ENCODE peak calls at places on chromosomes 12 and 14, in ten cellular contexts. N is T-helper 2 cell; L is erythroblast; K is effector CD4-positive, alpha-beta T cell; W is Peyer's patch; R is NCI-H345; I is iPS-NIHi11; Z is suprapubic skin; S is endodermal cell; D is stimulated activated effector memory CD8-positive, alpha-beta T cell treated with anti-CD3 and anti-CD28 coated beads, Interleukin-12 subunit alpha, Interleukin-12 subunit beta, amount 100 ng/mL, for 72 hours. Y is an unnamed sample.

GRCh38 chr12:106081606-106082005 is 57.1 kb downstream of the NUAK1 start:
- DNase-seq in N (no peak), L (no peak), K (no peak), W (no peak), R (no peak), I (no peak), Z (no peak), S (no peak), D (no peak), Y (no peak)

GRCh38 chr12:110330544-110330943 is 49.5 kb downstream of the ATP2A2 start:
- DNase-seq in N (no peak), L (peak; percentile 35), K (no peak), W (no peak), R (no peak), I (no peak), Z (no peak), S (no peak), D (no peak), Y (no peak)

GRCh38 chr14:71415404-71415690 is 508.1 kb downstream of the PCNX1 start:
- DNase-seq in N (no peak), L (no peak), K (no peak), W (no peak), R (no peak), I (no peak), Z (no peak), S (no peak), D (no peak), Y (no peak)

GRCh38 chr12:116642101-116642500 is 82.9 kb downstream of the MAP1LC3B2 start:
- DNase-seq in N (no peak), L (no peak), K (no peak), W (no peak), R (no peak), I (no peak), Z (no peak), S (no peak), D (no peak), Y (no peak)

GRCh38 chr14:88749139-88749538 is 43.6 kb downstream of the EML5 start:
- DNase-seq in N (peak; percentile 10), L (no peak), K (no peak), W (no peak), R (no peak), I (no peak), Z (no peak), S (no peak), D (no peak), Y (no peak)

GRCh38 chr14:70567791-70568190 is 32.7 kb downstream of the MED6 start:
- DNase-seq in N (peak; percentile 72), L (peak; percentile 45), K (no peak), W (peak; percentile 49), R (peak; percentile 54), I (peak; percentile 64), Z (no peak), S (peak; percentile 82), D (no peak), Y (no peak)

GRCh38 chr14:105072381-105072861 is 7.2 kb upstream of the GPR132 start:
- DNase-seq in N (no peak), L (no peak), K (no peak), W (peak; percentile 43), R (no peak), I (no peak), Z (no peak), S (no peak), D (no peak), Y (no peak)

GRCh38 chr12:50764116-50764860 is 387 bp downstream of the ATF1 start:
- DNase-seq in N (no peak), L (peak; percentile 84), K (peak; percentile 76), W (peak; percentile 86), R (peak; percentile 66), I (peak; percentile 85), Z (peak; percentile 82), S (peak; percentile 89), D (peak; percentile 90), Y (peak; percentile 38)

GRCh38 chr14:104011824-104012517 is 69.6 kb upstream of the RD3L start:
- DNase-seq in N (no peak), L (no peak), K (no peak), W (no peak), R (no peak), I (no peak), Z (no peak), S (no peak), D (no peak), Y (no peak)

GRCh38 chr12:4111010-4111409 is 162.6 kb upstream of the CCND2 start:
- DNase-seq in N (no peak), L (no peak), K (no peak), W (no peak), R (no peak), I (no peak), Z (no peak), S (no peak), D (peak; percentile 44), Y (no peak)

GRCh38 chr14:39384177-39384576 is 48.1 kb downstream of the FBXO33 start:
- DNase-seq in N (no peak), L (no peak), K (no peak), W (no peak), R (no peak), I (no peak), Z (no peak), S (no peak), D (no peak), Y (no peak)

GRCh38 chr12:64193931-64194330 is 28.2 kb downstream of the KICS2 start:
- DNase-seq in N (no peak), L (no peak), K (no peak), W (no peak), R (no peak), I (no peak), Z (no peak), S (no peak), D (no peak), Y (no peak)

GRCh38 chr14:105582639-105583038 is 56.3 kb downstream of the TMEM121 start:
- DNase-seq in N (no peak), L (no peak), K (no peak), W (peak; percentile 48), R (no peak), I (no peak), Z (no peak), S (peak; percentile 46), D (no peak), Y (peak; percentile 5)

GRCh38 chr12:120984351-120984898 is 6.1 kb downstream of the HNF1A start:
- DNase-seq in N (no peak), L (peak; percentile 22), K (no peak), W (peak; percentile 86), R (no peak), I (peak; percentile 37), Z (no peak), S (no peak), D (no peak), Y (no peak)

GRCh38 chr14:99125616-99126431 is 146.2 kb downstream of the BCL11B start:
- DNase-seq in N (no peak), L (no peak), K (no peak), W (no peak), R (peak; percentile 85), I (no peak), Z (peak; percentile 28), S (peak; percentile 25), D (peak; percentile 23), Y (no peak)

GRCh38 chr14:20332386-20332945 is 613 bp downstream of the CCNB1IP1 start:
- DNase-seq in N (no peak), L (no peak), K (no peak), W (no peak), R (no peak), I (no peak), Z (no peak), S (peak; percentile 53), D (no peak), Y (no peak)

GRCh38 chr12:452667-453210 is 7.0 kb upstream of the B4GALNT3 start:
- DNase-seq in N (peak; percentile 46), L (no peak), K (peak; percentile 38), W (no peak), R (no peak), I (no peak), Z (no peak), S (no peak), D (peak; percentile 94), Y (no peak)

GRCh38 chr14:91417983-91418386 is 365 bp upstream of the CCDC88C start:
- DNase-seq in N (peak; percentile 91), L (peak; percentile 82), K (peak; percentile 51), W (peak; percentile 72), R (peak; percentile 74), I (peak; percentile 58), Z (no peak), S (peak; percentile 81), D (peak; percentile 86), Y (peak; percentile 59)

GRCh38 chr14:94288610-94289465 is 4.2 kb downstream of the SERPINA10 start:
- DNase-seq in N (no peak), L (no peak), K (no peak), W (no peak), R (no peak), I (peak; percentile 60), Z (no peak), S (no peak), D (no peak), Y (no peak)

GRCh38 chr12:78096909-78097597 is 266.4 kb downstream of the NAV3 start:
- DNase-seq in N (no peak), L (no peak), K (no peak), W (no peak), R (peak; percentile 10), I (no peak), Z (no peak), S (no peak), D (no peak), Y (no peak)

GRCh38 chr12:16062611-16063010 is 151.5 kb downstream of the DERA start:
- DNase-seq in N (no peak), L (no peak), K (no peak), W (no peak), R (no peak), I (no peak), Z (no peak), S (no peak), D (no peak), Y (no peak)

GRCh38 chr14:20986811-20987210 is 3.0 kb upstream of the METTL17 start:
- DNase-seq in N (no peak), L (peak; percentile 29), K (no peak), W (no peak), R (no peak), I (no peak), Z (no peak), S (no peak), D (no peak), Y (peak; percentile 53)

GRCh38 chr12:132449565-132450390 is 40.2 kb upstream of the FBRSL1 start:
- DNase-seq in N (peak; percentile 66), L (no peak), K (no peak), W (peak; percentile 81), R (no peak), I (no peak), Z (no peak), S (no peak), D (no peak), Y (no peak)

GRCh38 chr12:122226366-122227222 is 742 bp upstream of the DIABLO start:
- DNase-seq in N (no peak), L (no peak), K (no peak), W (no peak), R (peak; percentile 36), I (peak; percentile 94), Z (no peak), S (no peak), D (no peak), Y (no peak)

GRCh38 chr12:53145383-53145782 is 35.1 kb upstream of the ZNF740 start:
- DNase-seq in N (no peak), L (no peak), K (no peak), W (peak; percentile 58), R (no peak), I (no peak), Z (no peak), S (no peak), D (no peak), Y (no peak)

GRCh38 chr14:100236873-100237272 is 2.1 kb upstream of the YY1 start:
- DNase-seq in N (no peak), L (no peak), K (no peak), W (no peak), R (no peak), I (no peak), Z (no peak), S (no peak), D (no peak), Y (no peak)

GRCh38 chr14:70052990-70053389 is 135.8 kb downstream of the SLC8A3 start:
- DNase-seq in N (peak; percentile 4), L (peak; percentile 20), K (no peak), W (no peak), R (no peak), I (peak; percentile 58), Z (no peak), S (peak; percentile 81), D (no peak), Y (no peak)

GRCh38 chr12:62736596-62736995 is 198.4 kb downstream of the PPM1H start:
- DNase-seq in N (no peak), L (no peak), K (no peak), W (no peak), R (no peak), I (no peak), Z (no peak), S (no peak), D (no peak), Y (no peak)